ENCODE peak calls at places on chromosomes 3 and 15, in five cellular contexts. I is endothelial cell of umbilical vein, Y is hepatocyte, F is PC-3, J is astrocyte. W is an unnamed sample.
A peak's percentile ranks its signal among the peaks of the same experiment; 100 is the strongest.

GRCh38 chr3:8954938-8955763 is 8.1 kb downstream of the RAD18 start:
- DNase-seq in J (peak; percentile 80), Y (no peak), F (no peak), I (no peak), W (peak; percentile 53)

GRCh38 chr15:76961277-76962010 is 29.9 kb downstream of the RCN2 start:
- DNase-seq in J (no peak), F (no peak), Y (no peak), I (peak; percentile 15), W (peak; percentile 16)

GRCh38 chr3:136195258-136196063 is 674 bp downstream of the MSL2 start:
- DNase-seq in F (peak; percentile 51), I (peak; percentile 63), Y (peak; percentile 73), J (peak; percentile 46), W (peak; percentile 84)

GRCh38 chr3:161291191-161291901 is 70.2 kb downstream of the NMD3 start:
- DNase-seq in I (no peak), Y (no peak), F (peak; percentile 75), J (no peak), W (no peak)

GRCh38 chr3:100089802-100090668 is 24.3 kb downstream of the FILIP1L start:
- DNase-seq in J (peak; percentile 55), I (no peak), Y (peak; percentile 65), F (peak; percentile 67), W (peak; percentile 76)

GRCh38 chr15:62338497-62338896 is 173.4 kb upstream of the C2CD4B start:
- DNase-seq in Y (no peak), I (no peak), J (no peak), F (no peak), W (no peak)

GRCh38 chr3:95707268-95707667 is 1107.1 kb upstream of the EPHA6 start:
- DNase-seq in I (no peak), F (no peak), Y (no peak), J (no peak), W (no peak)

GRCh38 chr3:125608419-125608818 is 13.1 kb upstream of the OSBPL11 start:
- DNase-seq in Y (no peak), I (no peak), J (no peak), F (no peak), W (no peak)

GRCh38 chr3:103791786-103792515 is 1357.1 kb downstream of the ZPLD1 start:
- DNase-seq in J (no peak), I (no peak), F (no peak), Y (no peak), W (no peak)

GRCh38 chr3:179046497-179047353 is 24.9 kb downstream of the ZMAT3 start:
- DNase-seq in Y (no peak), F (no peak), J (peak; percentile 53), I (no peak), W (no peak)

GRCh38 chr3:122343654-122344053 is 18.6 kb downstream of the CSTA start:
- DNase-seq in Y (no peak), I (no peak), J (peak; percentile 10), F (peak; percentile 49), W (no peak)

GRCh38 chr15:85717212-85717611 is 77.5 kb downstream of the KLHL25 start:
- DNase-seq in F (no peak), Y (no peak), J (no peak), I (no peak), W (no peak)

GRCh38 chr15:25846377-25846776 is 16.8 kb downstream of the ATP10A start:
- DNase-seq in J (no peak), I (no peak), F (no peak), Y (no peak), W (no peak)

GRCh38 chr3:170368921-170369320 is 11.4 kb downstream of the SKIL start:
- DNase-seq in I (no peak), F (peak; percentile 30), Y (no peak), J (no peak), W (no peak)

GRCh38 chr3:106212658-106213222 is 343.9 kb upstream of the CBLB start:
- DNase-seq in Y (no peak), J (peak; percentile 13), I (no peak), F (peak; percentile 70), W (no peak)

GRCh38 chr3:83048556-83048955 is 1287.1 kb upstream of the GBE1 start:
- DNase-seq in J (no peak), F (peak; percentile 53), Y (no peak), I (no peak), W (no peak)

GRCh38 chr3:65402597-65402996 is 636.1 kb downstream of the MAGI1 start:
- DNase-seq in Y (no peak), I (no peak), F (peak; percentile 83), J (peak; percentile 82), W (peak; percentile 32)

GRCh38 chr3:120420855-120421570 is 29.8 kb downstream of the FSTL1 start:
- DNase-seq in F (no peak), I (peak; percentile 83), J (peak; percentile 72), Y (peak; percentile 65), W (no peak)

GRCh38 chr3:135762188-135762853 is 203.2 kb upstream of the PPP2R3A start:
- DNase-seq in J (no peak), Y (peak; percentile 11), I (no peak), F (no peak), W (peak; percentile 46)

GRCh38 chr3:183350164-183350563 is 78.3 kb downstream of the MCF2L2 start:
- DNase-seq in F (no peak), J (no peak), I (no peak), Y (no peak), W (no peak)

GRCh38 chr15:41564286-41564959 is 5.4 kb downstream of the TYRO3 start:
- DNase-seq in I (no peak), F (no peak), J (no peak), Y (peak; percentile 89), W (peak; percentile 87)

GRCh38 chr3:172546628-172547214 is 23.5 kb upstream of the TNFSF10 start:
- DNase-seq in Y (no peak), I (peak; percentile 40), F (no peak), J (no peak), W (no peak)

GRCh38 chr3:113005622-113006021 is 14.8 kb downstream of the GTPBP8 start:
- DNase-seq in Y (no peak), J (no peak), F (no peak), I (no peak), W (no peak)

GRCh38 chr3:79139395-79140060 is 628.3 kb downstream of the ROBO1 start:
- DNase-seq in I (no peak), Y (no peak), J (peak; percentile 59), F (no peak), W (peak; percentile 10)

GRCh38 chr3:130895690-130896089 is 1.8 kb downstream of the ATP2C1 start:
- DNase-seq in I (peak; percentile 12), F (no peak), J (no peak), Y (no peak), W (no peak)

GRCh38 chr3:48863122-48863521 is 15.4 kb upstream of the PRKAR2A start:
- DNase-seq in J (no peak), F (peak; percentile 81), Y (no peak), I (peak; percentile 12), W (no peak)

GRCh38 chr3:21447471-21448205 is 303.4 kb downstream of the ZNF385D start:
- DNase-seq in J (peak; percentile 85), I (no peak), F (no peak), Y (no peak), W (no peak)

GRCh38 chr3:78565712-78566111 is 1202.1 kb downstream of the ROBO1 start:
- DNase-seq in I (no peak), J (no peak), Y (no peak), F (no peak), W (no peak)

GRCh38 chr3:77868725-77869124 is 828.8 kb downstream of the ROBO2 start:
- DNase-seq in Y (no peak), I (no peak), J (no peak), F (no peak), W (no peak)

GRCh38 chr15:84924074-84924700 is 39.7 kb downstream of the SLC28A1 start:
- DNase-seq in I (no peak), Y (no peak), J (peak; percentile 30), F (no peak), W (no peak)

GRCh38 chr15:32747886-32748285 is 30.1 kb downstream of the GREM1 start:
- DNase-seq in F (no peak), Y (no peak), I (no peak), J (peak; percentile 44), W (no peak)

GRCh38 chr3:182183716-182184430 is 472.1 kb downstream of the SOX2 start:
- DNase-seq in F (no peak), Y (no peak), J (no peak), I (no peak), W (no peak)

GRCh38 chr3:43379343-43379742 is 93.0 kb downstream of the SNRK start:
- DNase-seq in I (no peak), F (no peak), J (peak; percentile 76), Y (no peak), W (no peak)

GRCh38 chr15:75048394-75048793 is 25.0 kb downstream of the PPCDC start:
- DNase-seq in Y (no peak), J (no peak), I (no peak), F (no peak), W (no peak)

GRCh38 chr15:70375006-70375409 is 277.3 kb upstream of the TLE3 start:
- DNase-seq in Y (no peak), J (peak; percentile 49), F (peak; percentile 88), I (no peak), W (no peak)

DNA sequence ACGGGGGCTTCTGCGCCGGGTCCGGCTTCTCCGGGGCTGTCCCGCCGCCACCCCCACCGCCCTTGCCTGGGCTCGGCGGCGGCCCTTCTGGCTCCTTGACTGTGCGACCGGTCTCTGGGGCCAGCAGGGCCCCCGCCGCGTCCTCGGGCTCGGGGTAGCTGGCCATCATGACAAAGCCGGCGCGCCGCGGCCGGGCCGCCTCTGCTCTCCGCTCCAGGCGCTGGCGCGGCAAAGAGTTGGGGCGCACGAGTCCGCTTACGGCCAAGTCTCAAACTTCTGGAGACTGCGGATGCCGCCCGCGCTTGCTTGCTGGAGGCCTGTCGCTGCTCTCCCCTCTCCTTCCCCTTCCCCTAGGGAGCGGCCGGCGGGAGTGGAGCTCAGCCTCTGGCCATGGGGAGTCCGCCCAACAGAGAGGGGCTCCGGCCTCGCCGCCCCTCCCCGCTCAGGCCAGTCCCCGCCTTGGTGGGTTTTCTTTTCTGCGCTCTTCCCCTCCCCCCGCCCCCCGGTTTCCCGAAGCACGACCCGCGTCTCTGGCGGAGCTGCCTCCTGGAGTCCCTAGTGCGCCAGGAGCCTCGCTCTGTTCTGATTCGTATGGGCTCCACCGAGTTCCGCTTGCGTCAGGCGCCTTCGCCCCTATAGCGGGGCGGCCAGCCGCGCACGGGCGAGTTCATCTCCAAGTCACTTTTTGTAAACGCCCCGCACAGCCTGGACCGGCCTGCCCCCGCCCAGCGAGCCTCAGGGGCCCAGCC is at the start of the genes FOXL2 and FOXL2NB:
- DNase-seq in J (peak; percentile 38), Y (peak; percentile 47), F (no peak), I (no peak), W (peak; percentile 84)
- TF ChIP-seq EZH2 in J (peak; percentile 84), Y (peak; percentile 88), F (no peak), I (peak; percentile 88), W (peak; percentile 24)

GRCh38 chr15:96230557-96231181 is 99.8 kb upstream of the NR2F2 start:
- DNase-seq in Y (no peak), F (peak; percentile 91), I (peak; percentile 80), J (peak; percentile 60), W (no peak)
- H3K4me2 ChIP-seq in Y (no peak overlapping the region), F (peak overlapping the region; percentile 60), I (peak overlapping the region; percentile 64), J (peak overlapping the region; percentile 6), W (no peak overlapping the region)

GRCh38 chr15:36409819-36410218 is 169.6 kb upstream of the CDIN1 start:
- DNase-seq in I (no peak), Y (no peak), J (no peak), F (no peak), W (no peak)

GRCh38 chr15:36415643-36416042 is 163.8 kb upstream of the CDIN1 start:
- DNase-seq in F (no peak), J (peak; percentile 75), Y (peak; percentile 48), I (no peak), W (no peak)

GRCh38 chr15:36414670-36415069 is 164.8 kb upstream of the CDIN1 start:
- DNase-seq in Y (no peak), F (peak; percentile 79), I (no peak), J (peak; percentile 48), W (no peak)
- TF ChIP-seq EZH2 in Y (no peak), F (no peak), I (no peak), J (no peak), W (no peak)

GRCh38 chr15:69298697-69299441 is at the start of gene PAQR5:
- DNase-seq in J (no peak), F (peak; percentile 60), Y (peak; percentile 64), I (no peak), W (peak; percentile 61)
- H3K4me2 ChIP-seq in J (peak within 1 kb of the TSS; percentile 84), F (peak within 1 kb of the TSS; percentile 93), Y (peak within 1 kb of the TSS; percentile 99), I (peak within 1 kb of the TSS; percentile 62), W (peak within 1 kb of the TSS; percentile 96)

W was measured in GM23338.